ENCODE peak calls at places on chromosomes 16 and 17, in four cellular contexts. One of them, this sample, is unnamed.
A peak's percentile ranks its signal among the peaks of the same experiment; 100 is the strongest.

GRCh38 chr17:13510062-13510461 is 91.7 kb downstream of the HS3ST3A1 start:
- DNase-seq in pancreas: no peak
- DNase-seq in endodermal cell: peak; percentile 58
- DNase-seq in OCI-LY7: no peak
- DNase-seq in this sample: no peak

GRCh38 chr17:3885271-3885670 is 7.6 kb downstream of the CAMKK1 start:
- DNase-seq in pancreas: no peak
- DNase-seq in endodermal cell: no peak
- DNase-seq in OCI-LY7: no peak
- DNase-seq in this sample: no peak

GRCh38 chr16:63461248-63461841 is 1425.1 kb upstream of the CDH8 start:
- DNase-seq in pancreas: peak; percentile 13
- DNase-seq in endodermal cell: peak; percentile 70
- DNase-seq in OCI-LY7: peak; percentile 45
- DNase-seq in this sample: peak; percentile 27

GRCh38 chr16:65697516-65697915 is 575.7 kb upstream of the CDH11 start:
- DNase-seq in pancreas: no peak
- DNase-seq in endodermal cell: no peak
- DNase-seq in OCI-LY7: no peak
- DNase-seq in this sample: no peak

GRCh38 chr17:75144816-75145511 is 9.3 kb downstream of the JPT1 start:
- DNase-seq in pancreas: no peak
- DNase-seq in endodermal cell: no peak
- DNase-seq in OCI-LY7: no peak
- DNase-seq in this sample: no peak

GRCh38 chr16:10629592-10629963 is 49.2 kb upstream of the EMP2 start:
- DNase-seq in pancreas: no peak
- DNase-seq in endodermal cell: peak; percentile 91
- DNase-seq in OCI-LY7: no peak
- DNase-seq in this sample: peak; percentile 86

GRCh38 chr17:80889231-80889896 is 102.3 kb upstream of the CHMP6 start:
- DNase-seq in pancreas: no peak
- DNase-seq in endodermal cell: no peak
- DNase-seq in OCI-LY7: no peak
- DNase-seq in this sample: no peak

GRCh38 chr17:40417258-40417608 is 463 bp downstream of the TOP2A start:
- DNase-seq in pancreas: no peak
- DNase-seq in endodermal cell: peak; percentile 83
- DNase-seq in OCI-LY7: peak; percentile 56
- DNase-seq in this sample: peak; percentile 41

GRCh38 chr17:50957600-50958575 is 91.7 kb upstream of the TOB1 start:
- DNase-seq in pancreas: no peak
- DNase-seq in endodermal cell: no peak
- DNase-seq in OCI-LY7: no peak
- DNase-seq in this sample: no peak

GRCh38 chr17:71765437-71765836 is 355.4 kb upstream of the SOX9 start:
- DNase-seq in pancreas: no peak
- DNase-seq in endodermal cell: no peak
- DNase-seq in OCI-LY7: no peak
- DNase-seq in this sample: peak; percentile 59

GRCh38 chr16:84199861-84200260 is 8.9 kb downstream of the ADAD2 start:
- DNase-seq in pancreas: no peak
- DNase-seq in endodermal cell: no peak
- DNase-seq in OCI-LY7: no peak
- DNase-seq in this sample: no peak

GRCh38 chr17:17019430-17019762 is 22.9 kb upstream of the MPRIP start:
- DNase-seq in pancreas: no peak
- DNase-seq in endodermal cell: peak; percentile 52
- DNase-seq in OCI-LY7: no peak
- DNase-seq in this sample: no peak
- H3K27ac ChIP-seq in pancreas: peak overlapping the region; percentile 62
- H3K27ac ChIP-seq in endodermal cell: no peak overlapping the region
- H3K27ac ChIP-seq in OCI-LY7: no peak overlapping the region
- H3K27ac ChIP-seq in this sample: no peak overlapping the region

DNA sequence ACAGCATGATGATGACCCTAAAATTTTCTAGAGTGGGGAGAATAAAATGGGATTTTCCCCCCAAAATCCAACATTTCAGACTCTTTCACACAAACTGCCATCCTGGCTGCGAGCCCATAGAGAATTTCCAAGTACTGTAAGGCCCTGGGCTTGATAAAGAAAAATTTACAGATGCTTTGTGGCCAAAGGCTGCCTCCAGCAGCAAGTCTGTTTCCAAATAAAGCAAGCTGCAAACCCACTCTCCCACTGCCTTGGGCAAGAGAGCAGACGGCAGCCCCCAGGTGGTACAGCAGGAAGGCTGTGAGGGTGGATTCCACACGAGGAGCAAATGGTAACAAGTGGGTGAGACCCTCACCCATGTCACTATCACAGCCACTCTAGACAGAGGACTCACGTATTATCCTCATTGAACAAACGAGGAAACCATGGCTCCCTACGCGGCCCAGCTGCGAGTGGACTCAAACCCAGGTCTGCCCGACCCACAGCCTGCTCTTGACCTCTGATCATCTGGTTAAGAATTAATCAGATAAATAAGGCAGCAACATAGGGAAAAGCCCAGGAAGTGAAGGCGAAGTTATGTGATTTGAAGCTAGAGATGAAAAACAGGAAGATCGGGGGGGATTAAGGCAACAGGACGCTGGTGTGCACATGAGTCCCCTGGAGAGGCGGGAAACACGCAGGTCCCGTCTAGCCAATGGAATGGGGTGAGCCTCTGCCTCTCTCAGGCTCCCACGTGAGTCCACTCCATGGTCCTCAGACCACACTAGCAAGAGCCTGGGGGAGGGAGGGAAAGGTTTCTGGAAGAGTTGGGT is 37.4 kb downstream of the AXIN2 start:
- DNase-seq in pancreas: no peak
- DNase-seq in endodermal cell: no peak
- DNase-seq in OCI-LY7: no peak
- DNase-seq in this sample: peak; percentile 67
- H3K4me1 ChIP-seq in pancreas: no peaks in the 10 kb centered on the region
- H3K4me1 ChIP-seq in endodermal cell: peaks cover 9% of the 10 kb centered on the region
- H3K4me1 ChIP-seq in OCI-LY7: no peaks in the 10 kb centered on the region
- H3K4me1 ChIP-seq in this sample: peaks cover 2% of the 10 kb centered on the region

DNA sequence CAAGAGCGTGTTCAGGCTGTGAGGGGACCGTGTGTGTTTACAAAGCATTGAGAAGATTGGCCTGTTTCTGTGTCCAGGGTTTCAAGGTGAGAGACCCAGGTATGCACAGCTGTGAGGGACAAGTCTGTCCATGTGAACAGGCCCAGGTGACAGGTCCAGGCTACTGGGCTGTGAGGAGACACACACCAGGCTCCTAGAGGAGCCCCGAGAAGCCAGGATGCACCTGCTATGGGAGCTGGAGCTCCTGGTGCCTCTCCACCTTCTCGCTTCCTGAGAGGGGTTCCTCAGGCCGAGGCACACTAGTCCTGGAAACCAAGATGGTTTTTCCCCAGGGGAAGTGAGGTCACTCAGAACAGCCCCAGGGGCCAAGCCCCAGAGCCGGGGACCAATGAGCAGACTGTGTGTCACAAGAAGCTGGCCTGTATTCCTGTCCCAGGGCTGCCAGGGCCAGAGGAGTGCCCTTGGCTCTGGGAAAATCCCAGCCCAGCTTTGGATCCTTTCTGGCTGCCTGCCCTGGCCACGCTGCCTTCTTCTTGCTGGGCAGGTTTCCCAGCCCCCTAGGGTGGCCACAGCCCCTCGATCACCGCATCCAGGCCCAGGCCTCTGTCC is 153.4 kb upstream of the PLCG2 start:
- DNase-seq in pancreas: peak; percentile 87
- DNase-seq in endodermal cell: no peak
- DNase-seq in OCI-LY7: no peak
- DNase-seq in this sample: no peak
- H3K27ac ChIP-seq in pancreas: peak overlapping the region; percentile 79
- H3K27ac ChIP-seq in endodermal cell: no peak overlapping the region
- H3K27ac ChIP-seq in OCI-LY7: no peak overlapping the region
- H3K27ac ChIP-seq in this sample: no peak overlapping the region

DNA sequence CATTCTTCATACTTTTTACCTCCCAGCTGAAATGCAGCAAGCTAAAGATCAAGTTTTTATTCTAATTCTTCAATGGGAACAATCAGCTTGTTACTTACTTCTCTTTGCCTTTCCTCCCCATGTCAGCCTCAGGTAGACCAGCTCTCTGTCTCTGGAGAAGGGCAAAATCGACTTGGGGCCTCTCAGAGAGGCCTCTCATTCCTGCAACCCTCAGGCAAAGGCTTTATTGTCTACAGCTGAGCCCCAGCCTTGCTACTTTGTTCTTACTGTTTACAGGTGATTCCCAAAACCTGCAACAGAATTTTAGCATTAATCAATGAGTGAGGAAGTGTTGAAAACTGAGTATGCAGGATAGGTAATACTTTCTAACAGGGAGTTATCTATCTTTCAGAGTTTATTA is 148.6 kb downstream of the KIF2B start:
- DNase-seq in pancreas: no peak
- DNase-seq in endodermal cell: no peak
- DNase-seq in OCI-LY7: no peak
- DNase-seq in this sample: no peak
- H3K4me1 ChIP-seq in pancreas: no peaks in the 10 kb centered on the region
- H3K4me1 ChIP-seq in endodermal cell: no peaks in the 10 kb centered on the region
- H3K4me1 ChIP-seq in OCI-LY7: no peaks in the 10 kb centered on the region
- H3K4me1 ChIP-seq in this sample: no peaks in the 10 kb centered on the region

This sample was measured in small intestine.